ENCODE peak calls at places on chromosome 21, in four cellular contexts. V, X, I and Y are unnamed samples.
A peak's percentile ranks its signal among the peaks of the same experiment; 100 is the strongest.

GRCh38 chr21:32423320-32423719 is 10.8 kb downstream of the EVA1C start:
- DNase-seq in V (no peak), X (no peak), I (peak; percentile 58), Y (no peak)

GRCh38 chr21:19340954-19341353 is 937.4 kb upstream of the TMPRSS15 start:
- DNase-seq in V (no peak), X (no peak), I (no peak), Y (no peak)

GRCh38 chr21:44053567-44053966 is 41.5 kb downstream of the TRAPPC10 start:
- DNase-seq in V (no peak), X (no peak), I (no peak), Y (no peak)

GRCh38 chr21:42313501-42313969 is 1.7 kb downstream of the TFF3 start:
- DNase-seq in V (no peak), X (no peak), I (no peak), Y (peak; percentile 60)

GRCh38 chr21:46212721-46213484 is 15.7 kb downstream of the LSS start:
- DNase-seq in V (no peak), X (peak; percentile 10), I (no peak), Y (no peak)

GRCh38 chr21:45923146-45923545 is 58.4 kb upstream of the COL6A1 start:
- DNase-seq in V (peak; percentile 45), X (peak; percentile 80), I (peak; percentile 25), Y (peak; percentile 62)

GRCh38 chr21:39080366-39080765 is 102.9 kb downstream of the PSMG1 start:
- DNase-seq in V (no peak), X (no peak), I (no peak), Y (no peak)

GRCh38 chr21:35219719-35220118 is 170.6 kb upstream of the RUNX1 start:
- DNase-seq in V (no peak), X (no peak), I (no peak), Y (no peak)

GRCh38 chr21:26405735-26406361 is 167.2 kb downstream of the CYYR1 start:
- DNase-seq in V (no peak), X (no peak), I (no peak), Y (peak; percentile 32)

GRCh38 chr21:29190920-29191319 is 60.5 kb downstream of the MAP3K7CL start:
- DNase-seq in V (no peak), X (no peak), I (no peak), Y (no peak)

GRCh38 chr21:34243562-34243961 is 120.2 kb upstream of the KCNE2 start:
- DNase-seq in V (no peak), X (no peak), I (no peak), Y (no peak)

GRCh38 chr21:42406201-42406601 is 2.5 kb downstream of the UBASH3A start:
- DNase-seq in V (no peak), X (no peak), I (no peak), Y (no peak)

GRCh38 chr21:26297856-26298255 is 127.3 kb upstream of the APP start:
- DNase-seq in V (no peak), X (no peak), I (no peak), Y (no peak)

GRCh38 chr21:21179619-21180336 is 181.6 kb downstream of the NCAM2 start:
- DNase-seq in V (no peak), X (no peak), I (no peak), Y (no peak)

GRCh38 chr21:42414553-42414927 is 10.8 kb downstream of the UBASH3A start:
- DNase-seq in V (no peak), X (no peak), I (no peak), Y (no peak)

GRCh38 chr21:44692798-44693512 is 4.0 kb upstream of the KRTAP10-12 start:
- DNase-seq in V (no peak), X (no peak), I (no peak), Y (no peak)

GRCh38 chr21:31732891-31733520 is 1.1 kb upstream of the SCAF4 start:
- DNase-seq in V (peak; percentile 22), X (no peak), I (no peak), Y (no peak)

GRCh38 chr21:35637431-35637830 is 422.9 kb downstream of the SETD4 start:
- DNase-seq in V (no peak), X (peak; percentile 28), I (no peak), Y (no peak)

GRCh38 chr21:42980959-42981523 is 6.7 kb downstream of the PKNOX1 start:
- DNase-seq in V (no peak), X (no peak), I (no peak), Y (no peak)

GRCh38 chr21:46641656-46642055 is 6.2 kb downstream of the PRMT2 start:
- DNase-seq in V (no peak), X (no peak), I (no peak), Y (no peak)

GRCh38 chr21:45069085-45069484 is 5.3 kb upstream of the ADARB1 start:
- DNase-seq in V (no peak), X (no peak), I (no peak), Y (no peak)

GRCh38 chr21:34509151-34509550 is 2.9 kb downstream of the KCNE1 start:
- DNase-seq in V (no peak), X (no peak), I (no peak), Y (no peak)

GRCh38 chr21:37410639-37411038 is 44.1 kb downstream of the DYRK1A start:
- DNase-seq in V (no peak), X (no peak), I (no peak), Y (no peak)

GRCh38 chr21:34020005-34020847 is 53.2 kb upstream of the MRPS6 start:
- DNase-seq in V (peak; percentile 54), X (no peak), I (no peak), Y (no peak)

GRCh38 chr21:36032647-36033406 is 27.5 kb downstream of the SETD4 start:
- DNase-seq in V (no peak), X (no peak), I (no peak), Y (no peak)

GRCh38 chr21:42238185-42238934 is 19.4 kb downstream of the ABCG1 start:
- DNase-seq in V (no peak), X (no peak), I (no peak), Y (no peak)

GRCh38 chr21:31011412-31011811 is 26.9 kb downstream of the KRTAP19-8 start:
- DNase-seq in V (no peak), X (no peak), I (no peak), Y (no peak)

GRCh38 chr21:45909238-45909785 is 72.3 kb upstream of the COL6A1 start:
- DNase-seq in V (no peak), X (no peak), I (no peak), Y (no peak)

GRCh38 chr21:21750124-21750825 is 752.1 kb downstream of the NCAM2 start:
- DNase-seq in V (no peak), X (no peak), I (no peak), Y (no peak)

GRCh38 chr21:35026617-35027557 is 22.2 kb downstream of the RUNX1 start:
- DNase-seq in V (peak; percentile 66), X (peak; percentile 73), I (no peak), Y (no peak)